ENCODE peak calls at places on chromosomes 1 and 21, in seven cellular contexts. Z is SK-N-SH, J is HCT116, B is endothelial cell of umbilical vein, L is HepG2, M is GM12878, V is K562. K is an unnamed sample. For H3K36me3, the result is how much of the 10 kb centered on the place peaks cover.

GRCh38 chr21:36120304-36120902 is 14.5 kb upstream of the CBR3 start:
- DNase-seq in Z (no peak), J (no peak), B (no peak), L (no peak), M (no peak), V (no peak), K (no peak)

GRCh38 chr1:27122652-27123051 is 32.3 kb downstream of the SLC9A1 start:
- DNase-seq in Z (no peak), J (no peak), B (peak), L (peak), M (no peak), V (peak), K (no peak)

GRCh38 chr1:245153081-245153644 is 1.6 kb upstream of the KIF26B start:
- DNase-seq in Z (peak), J (peak), B (peak), L (peak), M (no peak), V (peak), K (peak)

GRCh38 chr21:31509108-31510017 is 150.1 kb upstream of the SOD1 start:
- DNase-seq in Z (no peak), J (peak), B (no peak), L (peak), M (peak), V (peak), K (no peak)

GRCh38 chr1:184953600-184954219 is 20.6 kb downstream of the NIBAN1 start:
- DNase-seq in Z (no peak), J (no peak), B (peak), L (no peak), M (no peak), V (no peak), K (no peak)

GRCh38 chr1:151059342-151060240 is at the start of gene CDC42SE1:
- DNase-seq in Z (peak), J (peak), B (peak), L (peak), M (peak), V (peak), K (no peak)

GRCh38 chr1:83822206-83822605 is 176.7 kb downstream of the TTLL7 start:
- DNase-seq in Z (no peak), J (no peak), B (no peak), L (no peak), M (no peak), V (no peak), K (no peak)

GRCh38 chr21:42786884-42787283 is 92.5 kb downstream of the WDR4 start:
- DNase-seq in Z (no peak), J (no peak), B (no peak), L (no peak), M (no peak), V (no peak), K (no peak)

GRCh38 chr1:14915356-14916054 is 238.0 kb upstream of the TMEM51 start:
- DNase-seq in Z (peak), J (peak), B (peak), L (peak), M (no peak), V (peak), K (peak)

GRCh38 chr1:19786988-19787423 is 12.7 kb downstream of the TMCO4 start:
- DNase-seq in Z (no peak), J (no peak), B (no peak), L (no peak), M (no peak), V (no peak), K (no peak)

GRCh38 chr1:19780267-19780877 is 19.3 kb downstream of the TMCO4 start:
- DNase-seq in Z (no peak), J (no peak), B (no peak), L (no peak), M (no peak), V (no peak), K (peak)

DNA sequence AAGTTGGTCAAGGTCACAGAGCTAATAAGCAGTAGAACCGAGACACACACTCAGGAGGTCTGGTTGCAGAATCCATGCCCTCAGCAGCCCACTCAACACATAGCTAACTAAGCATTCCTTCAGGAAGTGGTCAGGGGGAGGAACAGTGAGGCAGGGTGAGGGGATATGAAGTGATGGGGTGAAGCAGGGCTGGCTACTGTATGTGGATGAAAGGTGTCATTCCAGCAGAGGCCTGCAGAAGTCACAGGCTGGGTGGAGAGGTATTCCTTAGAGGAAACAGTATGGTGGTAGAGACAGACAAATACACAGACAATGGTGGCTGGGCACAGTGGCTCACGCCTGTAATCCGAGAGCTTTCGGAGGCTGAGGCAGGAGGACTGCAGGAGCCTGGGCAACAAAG is 14.1 kb downstream of the TMCO4 start:
- DNase-seq in Z (no peak), J (no peak), B (no peak), L (no peak), M (no peak), V (no peak), K (no peak)
- H3K36me3 ChIP-seq in Z (under half), J (under half), B (under half), L (under half), M (under half), V (under half), K (under half)

DNA sequence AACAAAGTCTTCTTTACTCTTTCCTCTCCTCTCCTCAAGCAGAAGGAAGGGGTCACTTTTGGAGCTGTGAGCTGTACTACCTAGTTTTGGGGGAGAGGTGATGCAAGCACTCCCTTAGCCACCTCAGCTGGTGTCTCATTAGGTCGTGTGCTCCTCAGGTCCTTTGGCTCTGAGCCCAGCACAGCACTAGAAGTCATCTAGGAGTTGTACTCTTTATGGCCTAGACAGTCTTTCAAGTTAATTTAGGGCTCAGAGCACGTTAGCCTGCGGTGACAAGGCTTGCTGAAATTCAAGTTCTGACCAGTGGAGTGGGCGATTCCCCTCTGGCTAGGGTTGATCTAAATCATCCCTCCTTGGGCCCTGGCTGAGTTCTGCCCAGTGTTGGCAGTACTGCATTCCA is 48.0 kb upstream of the WDR26 start:
- DNase-seq in Z (no peak), J (no peak), B (no peak), L (no peak), M (no peak), V (no peak), K (no peak)
- TF ChIP-seq MAX in Z (no peak), J (no peak), B (no peak), L (no peak), M (no peak), V (no peak), K (no peak)

GRCh38 chr1:11839727-11840705 is 7.6 kb downstream of the NPPA start:
- DNase-seq in Z (no peak), J (no peak), B (no peak), L (no peak), M (no peak), V (no peak), K (no peak)
- H3K36me3 ChIP-seq in Z (half or more), J (under half), B (half or more), L (under half), M (under half), V (half or more), K (under half)

GRCh38 chr1:60935599-60935990 is 146.8 kb upstream of the NFIA start:
- DNase-seq in Z (no peak), J (no peak), B (no peak), L (no peak), M (no peak), V (no peak), K (no peak)
- TF ChIP-seq MAX in Z (no peak), J (no peak), B (no peak), L (no peak), M (no peak), V (no peak), K (no peak)

DNA sequence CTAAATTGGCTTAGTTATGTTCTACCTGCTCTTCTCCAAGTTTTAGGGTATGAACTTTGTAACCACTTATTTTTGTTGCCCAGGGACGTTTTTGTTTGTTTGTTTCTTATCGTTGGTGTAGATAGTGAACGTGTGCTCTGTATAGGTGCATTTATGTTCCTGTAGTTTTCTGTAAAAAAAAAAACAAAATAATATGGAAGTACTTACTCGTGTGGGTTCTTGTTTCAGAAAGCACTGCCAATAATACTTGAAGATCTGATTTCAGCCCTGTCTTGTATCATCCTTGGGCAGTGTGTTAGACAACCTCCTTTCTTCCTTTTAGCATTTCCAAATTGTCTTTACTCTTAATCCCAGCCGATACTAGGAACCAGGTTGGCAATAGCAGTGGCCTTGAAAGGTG is 4.4 kb downstream of the FAM20B start:
- DNase-seq in Z (no peak), J (no peak), B (no peak), L (no peak), M (no peak), V (no peak), K (no peak)
- H3K36me3 ChIP-seq in Z (under half), J (under half), B (under half), L (under half), M (under half), V (under half), K (under half)

DNA sequence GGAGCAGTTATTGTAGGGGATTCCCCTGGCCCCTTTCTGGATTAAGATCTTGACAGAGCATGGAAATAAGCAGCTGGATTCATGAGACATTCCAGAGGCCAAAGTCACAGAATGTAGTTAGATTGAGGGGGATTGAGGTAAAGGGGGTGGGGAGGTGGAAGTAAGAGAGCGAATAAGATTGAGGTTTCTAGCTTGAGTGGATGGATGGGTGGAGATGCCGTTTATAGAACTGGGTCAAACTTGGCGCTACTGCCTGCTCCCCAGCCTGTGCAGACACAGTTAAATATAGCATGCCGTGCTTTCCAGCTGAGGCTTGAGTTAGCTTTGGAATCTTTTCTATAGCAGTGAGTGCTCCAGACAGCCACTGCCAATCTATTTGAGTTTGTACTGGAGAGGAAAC is 85.6 kb downstream of the DYRK1A start:
- DNase-seq in Z (peak), J (no peak), B (peak), L (no peak), M (no peak), V (no peak), K (no peak)
- TF ChIP-seq MAX in Z (peak), J (no peak), B (no peak), L (no peak), M (no peak), V (no peak), K (no peak)

DNA sequence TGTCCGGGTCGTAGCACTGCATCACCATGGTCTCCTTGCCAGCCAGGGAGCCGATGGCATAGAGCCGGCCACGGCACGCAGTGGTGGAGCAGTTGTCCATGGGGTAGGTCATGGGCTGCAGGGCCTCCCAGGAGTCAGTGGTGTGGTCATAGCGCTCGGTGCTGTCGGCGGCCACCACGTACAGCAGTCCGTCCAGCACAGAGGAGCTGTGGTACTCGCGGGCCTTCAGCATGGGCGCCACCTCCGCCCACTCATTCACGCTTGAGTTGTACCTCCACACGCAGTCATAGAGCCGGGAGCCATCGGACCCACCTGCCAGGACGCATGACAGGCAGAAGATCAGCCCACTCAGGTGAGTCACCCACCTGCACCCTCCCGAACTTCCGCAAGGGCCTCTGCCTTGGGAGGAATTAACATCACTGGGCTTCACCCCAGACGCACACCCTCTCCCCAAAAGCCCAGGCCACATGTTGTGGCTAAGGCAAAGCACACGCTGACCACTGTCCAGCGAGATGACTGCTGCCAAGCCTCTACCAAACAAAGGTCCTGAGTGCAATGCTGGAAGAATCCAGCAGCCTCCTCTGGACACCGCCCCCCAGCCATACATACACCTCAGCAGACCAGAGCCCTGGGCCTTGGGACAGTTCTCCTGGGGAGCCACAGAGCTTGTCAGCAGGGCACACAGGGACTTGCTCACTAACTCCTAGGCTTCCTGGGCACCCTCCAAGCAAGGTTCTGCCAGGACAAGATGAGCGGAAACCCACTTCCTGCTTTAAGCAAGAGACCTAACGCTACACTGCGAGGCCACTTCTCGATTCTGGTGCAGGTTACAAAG is 3.3 kb downstream of the KLHL21 start:
- DNase-seq in Z (no peak), J (no peak), B (no peak), L (no peak), M (no peak), V (no peak), K (no peak)
- H3K36me3 ChIP-seq in Z (under half), J (half or more), B (under half), L (under half), M (under half), V (half or more), K (under half)